ENCODE peak calls at places on chromosomes 1 and 21, in seven cellular contexts. M, Q, D, S, P, B and F are unnamed samples.

GRCh38 chr1:57637155-57637554 is 213.3 kb upstream of the DAB1 start:
- DNase-seq in P (no peak), D (no peak), B (no peak), Q (peak), S (no peak), M (no peak), F (no peak)

GRCh38 chr21:34885125-34885524 is 164.0 kb downstream of the RUNX1 start:
- DNase-seq in P (no peak), B (no peak), Q (peak), M (no peak), D (no peak), S (no peak), F (peak)

GRCh38 chr1:175443332-175443731 is 250.8 kb upstream of the KIAA0040 start:
- DNase-seq in P (no peak), Q (no peak), M (no peak), B (no peak), D (no peak), S (no peak), F (no peak)

GRCh38 chr1:219088778-219089557 is 84.7 kb upstream of the LYPLAL1 start:
- DNase-seq in M (no peak), S (peak), Q (peak), D (no peak), B (peak), P (peak), F (peak)

GRCh38 chr1:229285424-229285823 is 14.5 kb downstream of the RAB4A start:
- DNase-seq in M (no peak), S (no peak), D (no peak), B (no peak), P (no peak), Q (no peak), F (no peak)

GRCh38 chr1:2791027-2791760 is 10.3 kb downstream of the TTC34 start:
- DNase-seq in M (no peak), P (no peak), B (no peak), D (no peak), S (no peak), Q (no peak), F (no peak)

GRCh38 chr21:44571296-44571695 is 2.2 kb upstream of the KRTAP10-4 start:
- DNase-seq in D (no peak), Q (no peak), B (no peak), P (no peak), S (no peak), M (no peak), F (no peak)

GRCh38 chr1:198158766-198159589 is 2.2 kb downstream of the NEK7 start:
- DNase-seq in Q (peak), B (peak), M (peak), S (peak), P (no peak), D (peak), F (peak)

GRCh38 chr1:80457409-80457808 is 1343.3 kb upstream of the ADGRL2 start:
- DNase-seq in B (no peak), Q (no peak), P (no peak), D (no peak), M (no peak), S (no peak), F (no peak)

GRCh38 chr1:159248311-159248710 is 43.6 kb downstream of the ACKR1 start:
- DNase-seq in D (no peak), M (no peak), B (no peak), S (no peak), P (no peak), Q (no peak), F (no peak)

GRCh38 chr21:36524477-36524876 is 44.6 kb upstream of the CLDN14 start:
- DNase-seq in Q (no peak), S (no peak), B (no peak), P (no peak), M (no peak), D (no peak), F (no peak)

GRCh38 chr1:10033359-10033845 is 644 bp downstream of the UBE4B start:
- DNase-seq in D (peak), M (no peak), S (no peak), Q (peak), B (no peak), P (no peak), F (peak)

GRCh38 chr1:173478099-173478555 is 992 bp downstream of the PRDX6 start:
- DNase-seq in M (peak), S (peak), D (peak), P (peak), B (no peak), Q (peak), F (peak)

GRCh38 chr1:216812966-216813365 is 89.7 kb upstream of the ESRRG start:
- DNase-seq in M (no peak), B (no peak), P (peak), Q (peak), S (no peak), D (no peak), F (no peak)

GRCh38 chr1:25731626-25732370 is 68.2 kb upstream of the SELENON start:
- DNase-seq in Q (no peak), P (no peak), D (no peak), B (no peak), S (no peak), M (no peak), F (no peak)

GRCh38 chr1:153364766-153365678 is 7.4 kb downstream of the S100A9 start:
- DNase-seq in D (no peak), M (no peak), P (no peak), B (no peak), Q (no peak), S (no peak), F (no peak)

GRCh38 chr21:25722631-25723030 is 12.1 kb downstream of the ATP5PF start:
- DNase-seq in P (no peak), B (no peak), M (no peak), Q (no peak), S (no peak), D (no peak), F (no peak)